ENCODE peak calls at places on chromosomes 3 and 15, in four cellular contexts. S, V, H and Q are unnamed samples.

GRCh38 chr15:40328176-40328575 is 4.7 kb downstream of the INAFM2 start:
- DNase-seq in S (no peak), V (no peak), H (no peak), Q (no peak)

GRCh38 chr3:155448531-155448930 is 155.0 kb upstream of the STRIT1 start:
- DNase-seq in S (no peak), V (no peak), H (no peak), Q (no peak)

GRCh38 chr3:72973031-72973723 is 23.4 kb upstream of the PPP4R2 start:
- DNase-seq in S (no peak), V (no peak), H (no peak), Q (no peak)

GRCh38 chr3:127786358-127787070 is 35.8 kb downstream of the MGLL start:
- DNase-seq in S (no peak), V (peak), H (peak), Q (no peak)

GRCh38 chr3:121821421-121822199 is 13.2 kb downstream of the IQCB1 start:
- DNase-seq in S (no peak), V (no peak), H (no peak), Q (no peak)

GRCh38 chr15:42605281-42605744 is 29.9 kb downstream of the STARD9 start:
- DNase-seq in S (no peak), V (peak), H (no peak), Q (no peak)

GRCh38 chr3:192904632-192905289 is 12.9 kb downstream of the MB21D2 start:
- DNase-seq in S (no peak), V (no peak), H (no peak), Q (no peak)

GRCh38 chr15:89174476-89174875 is 46.9 kb downstream of the RLBP1 start:
- DNase-seq in S (no peak), V (no peak), H (no peak), Q (no peak)

GRCh38 chr3:156630773-156631093 is 43.7 kb upstream of the TIPARP start:
- DNase-seq in S (no peak), V (no peak), H (no peak), Q (no peak)

GRCh38 chr3:149459491-149460057 is 14.9 kb upstream of the TM4SF4 start:
- DNase-seq in S (no peak), V (no peak), H (no peak), Q (no peak)

GRCh38 chr3:170410428-170411029 is 8.1 kb upstream of the CLDN11 start:
- DNase-seq in S (no peak), V (peak), H (no peak), Q (no peak)

GRCh38 chr3:131421957-131422498 is 40.5 kb downstream of the NUDT16 start:
- DNase-seq in S (no peak), V (no peak), H (no peak), Q (no peak)

GRCh38 chr3:124557433-124558232 is 172.6 kb upstream of the UMPS start:
- DNase-seq in S (no peak), V (no peak), H (no peak), Q (no peak)

GRCh38 chr3:40754966-40755365 is 230.2 kb downstream of the ZNF621 start:
- DNase-seq in S (no peak), V (no peak), H (no peak), Q (no peak)

GRCh38 chr3:30585654-30586053 is 20.7 kb upstream of the TGFBR2 start:
- DNase-seq in S (no peak), V (no peak), H (no peak), Q (no peak)

GRCh38 chr3:121979734-121980449 is 42.2 kb downstream of the ILDR1 start:
- DNase-seq in S (no peak), V (no peak), H (no peak), Q (no peak)

GRCh38 chr3:3178498-3179328 is 778 bp downstream of the CRBN start:
- DNase-seq in S (no peak), V (no peak), H (no peak), Q (no peak)

GRCh38 chr3:15810702-15811101 is 12.9 kb upstream of the ANKRD28 start:
- DNase-seq in S (no peak), V (no peak), H (no peak), Q (no peak)

GRCh38 chr3:114686624-114687023 is 392.8 kb downstream of the TIGIT start:
- DNase-seq in S (no peak), V (no peak), H (no peak), Q (no peak)

GRCh38 chr3:126664591-126665214 is 9.8 kb upstream of the TXNRD3 start:
- DNase-seq in S (no peak), V (no peak), H (no peak), Q (peak)

GRCh38 chr3:38015984-38016383 is 13.5 kb downstream of the PLCD1 start:
- DNase-seq in S (no peak), V (no peak), H (no peak), Q (no peak)

GRCh38 chr3:111434941-111435622 is 106.9 kb upstream of the CD96 start:
- DNase-seq in S (no peak), V (no peak), H (no peak), Q (no peak)

GRCh38 chr3:186570941-186571643 is 572 bp downstream of the DNAJB11 start:
- DNase-seq in S (no peak), V (no peak), H (no peak), Q (peak)

GRCh38 chr3:134761213-134761612 is 33.8 kb upstream of the EPHB1 start:
- DNase-seq in S (no peak), V (no peak), H (no peak), Q (peak)

GRCh38 chr15:62059108-62059817 is 984 bp downstream of the VPS13C start:
- DNase-seq in S (no peak), V (no peak), H (no peak), Q (no peak)

GRCh38 chr15:71455878-71456277 is 340.6 kb downstream of the THSD4 start:
- DNase-seq in S (no peak), V (no peak), H (no peak), Q (no peak)

GRCh38 chr3:32257042-32257441 is 18.6 kb downstream of the CMTM8 start:
- DNase-seq in S (no peak), V (no peak), H (no peak), Q (no peak)

GRCh38 chr15:82128401-82129143 is 82.8 kb upstream of the MEX3B start:
- DNase-seq in S (no peak), V (no peak), H (no peak), Q (no peak)

GRCh38 chr3:50441818-50442217 is 61.6 kb downstream of the CACNA2D2 start:
- DNase-seq in S (no peak), V (no peak), H (no peak), Q (no peak)

GRCh38 chr15:58501636-58502178 is 69.9 kb downstream of the LIPC start:
- DNase-seq in S (no peak), V (no peak), H (no peak), Q (no peak)

GRCh38 chr3:149151843-149152242 is 22.4 kb downstream of the HPS3 start:
- DNase-seq in S (no peak), V (no peak), H (no peak), Q (no peak)

GRCh38 chr15:71777216-71777943 is 33.0 kb upstream of the NR2E3 start:
- DNase-seq in S (no peak), V (no peak), H (no peak), Q (peak)

GRCh38 chr15:72074335-72075060 is 43.5 kb downstream of the MYO9A start:
- DNase-seq in S (no peak), V (no peak), H (no peak), Q (no peak)

GRCh38 chr3:122660575-122660974 is 20.1 kb upstream of the PARP14 start:
- DNase-seq in S (no peak), V (no peak), H (no peak), Q (no peak)

GRCh38 chr3:168722091-168722490 is 626.4 kb upstream of the GOLIM4 start:
- DNase-seq in S (no peak), V (no peak), H (no peak), Q (no peak)

GRCh38 chr3:66572938-66573710 is 72.3 kb upstream of the LRIG1 start:
- DNase-seq in S (no peak), V (no peak), H (no peak), Q (no peak)

GRCh38 chr15:75821946-75822345 is 21.3 kb upstream of the UBE2Q2 start:
- DNase-seq in S (no peak), V (no peak), H (no peak), Q (no peak)